ENCODE peak calls at places on chromosomes 7 and 10, in five cellular contexts. Y is psoas muscle, A is kidney, K is ovary, B is heart left ventricle. J is an unnamed sample.

GRCh38 chr10:96082748-96083147 is 39.4 kb downstream of the CCNJ start:
- DNase-seq in Y (no peak), A (no peak), K (no peak), B (no peak), J (no peak)

GRCh38 chr7:1459930-1460756 is 873 bp upstream of the MICALL2 start:
- DNase-seq in Y (no peak), A (no peak), K (no peak), B (no peak), J (peak)

GRCh38 chr10:94992811-94993210 is 54.4 kb downstream of the CYP2C9 start:
- DNase-seq in Y (no peak), A (no peak), K (no peak), B (no peak), J (no peak)

GRCh38 chr7:71633571-71634008 is 501.6 kb downstream of the GALNT17 start:
- DNase-seq in Y (no peak), A (no peak), K (no peak), B (no peak), J (peak)

GRCh38 chr10:62851449-62851848 is 35.3 kb upstream of the EGR2 start:
- DNase-seq in Y (no peak), A (no peak), K (no peak), B (no peak), J (no peak)

GRCh38 chr7:132739271-132739955 is 163.1 kb upstream of the PLXNA4 start:
- DNase-seq in Y (peak), A (no peak), K (no peak), B (no peak), J (peak)

GRCh38 chr10:5943536-5943935 is 33.8 kb downstream of the IL15RA start:
- DNase-seq in Y (peak), A (peak), K (peak), B (peak), J (peak)

GRCh38 chr10:71681977-71682376 is 37.6 kb downstream of the C10orf105 start:
- DNase-seq in Y (no peak), A (no peak), K (no peak), B (no peak), J (no peak)

GRCh38 chr7:89091550-89091949 is 296.0 kb upstream of the TEX47 start:
- DNase-seq in Y (no peak), A (no peak), K (no peak), B (no peak), J (no peak)

GRCh38 chr10:45374451-45375052 is 536 bp downstream of the ALOX5 start:
- DNase-seq in Y (no peak), A (peak), K (no peak), B (no peak), J (no peak)

GRCh38 chr7:115678049-115678982 is 352.2 kb downstream of the TFEC start:
- DNase-seq in Y (no peak), A (no peak), K (peak), B (no peak), J (no peak)

GRCh38 chr7:67452516-67453026 is 455.9 kb downstream of the TYW1 start:
- DNase-seq in Y (no peak), A (no peak), K (no peak), B (no peak), J (no peak)

GRCh38 chr10:28853195-28853594 is 175.9 kb downstream of the BAMBI start:
- DNase-seq in Y (no peak), A (no peak), K (no peak), B (no peak), J (peak)

GRCh38 chr7:26101471-26102151 is 50.4 kb upstream of the NFE2L3 start:
- DNase-seq in Y (peak), A (no peak), K (no peak), B (no peak), J (no peak)

GRCh38 chr10:24718031-24718855 is 5.4 kb downstream of the ARHGAP21 start:
- DNase-seq in Y (no peak), A (no peak), K (no peak), B (no peak), J (peak)

GRCh38 chr10:6061056-6061455 is 1.1 kb downstream of the IL2RA start:
- DNase-seq in Y (no peak), A (no peak), K (peak), B (no peak), J (no peak)

GRCh38 chr7:1059200-1060091 is 15.1 kb downstream of the GPR146 start:
- DNase-seq in Y (no peak), A (peak), K (no peak), B (no peak), J (peak)

GRCh38 chr7:13009517-13009916 is 322.1 kb downstream of the ARL4A start:
- DNase-seq in Y (no peak), A (no peak), K (no peak), B (no peak), J (no peak)

GRCh38 chr7:154505362-154505761 is 453.2 kb downstream of the DPP6 start:
- DNase-seq in Y (no peak), A (no peak), K (no peak), B (no peak), J (no peak)

GRCh38 chr7:27739301-27739913 is 555 bp upstream of the TAX1BP1 start:
- DNase-seq in Y (no peak), A (no peak), K (no peak), B (no peak), J (no peak)

GRCh38 chr10:36488579-36488978 is 636.8 kb upstream of the ANKRD30A start:
- DNase-seq in Y (no peak), A (no peak), K (no peak), B (no peak), J (no peak)

GRCh38 chr10:81662837-81663236 is 212.2 kb upstream of the NRG3 start:
- DNase-seq in Y (no peak), A (no peak), K (no peak), B (no peak), J (no peak)

GRCh38 chr10:110872145-110872983 is 636 bp downstream of the PDCD4 start:
- DNase-seq in Y (peak), A (peak), K (peak), B (peak), J (peak)

GRCh38 chr10:110876000-110876399 is 4.3 kb downstream of the PDCD4 start:
- DNase-seq in Y (no peak), A (no peak), K (no peak), B (no peak), J (no peak)

GRCh38 chr10:110872984-110873569 is 1.3 kb downstream of the PDCD4 start:
- DNase-seq in Y (no peak), A (no peak), K (no peak), B (no peak), J (peak)

GRCh38 chr10:110871236-110872084 is at the start of gene PDCD4:
- DNase-seq in Y (peak), A (peak), K (peak), B (peak), J (peak)

GRCh38 chr10:110873951-110874350 is 2.2 kb downstream of the PDCD4 start:
- DNase-seq in Y (no peak), A (no peak), K (no peak), B (no peak), J (no peak)
- H3K27ac ChIP-seq in Y (no peak), A (no peak), K (no peak), B (no peak), J (peak)

GRCh38 chr7:108132551-108133265 is 2.5 kb upstream of the LAMB4 start:
- DNase-seq in Y (no peak), A (no peak), K (no peak), B (no peak), J (no peak)

GRCh38 chr7:108136191-108136581 is 6.0 kb upstream of the LAMB4 start:
- DNase-seq in Y (no peak), A (no peak), K (no peak), B (no peak), J (no peak)

GRCh38 chr7:108135446-108136190 is 5.5 kb upstream of the LAMB4 start:
- DNase-seq in Y (no peak), A (no peak), K (no peak), B (no peak), J (no peak)

GRCh38 chr7:108137040-108137439 is 6.9 kb upstream of the LAMB4 start:
- DNase-seq in Y (no peak), A (no peak), K (no peak), B (no peak), J (no peak)

DNA sequence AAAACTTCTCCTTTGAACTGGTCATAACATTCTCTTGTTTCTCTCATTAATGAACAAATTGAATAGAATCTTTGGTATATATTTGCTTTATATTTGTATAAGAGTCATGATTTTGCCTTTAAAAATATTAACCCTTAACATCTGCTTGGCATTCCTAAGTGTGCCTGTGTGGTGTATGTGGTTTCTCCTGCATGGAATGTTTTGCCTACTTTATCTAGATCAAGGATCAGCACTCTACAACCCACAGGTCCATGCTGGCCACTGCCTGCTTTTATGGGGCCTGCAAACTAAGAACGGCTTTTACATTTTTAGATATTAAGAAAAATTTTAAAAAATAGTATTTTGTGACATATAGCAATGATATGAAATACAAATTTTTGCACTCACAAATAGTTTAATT is 4.3 kb upstream of the LAMB4 start:
- DNase-seq in Y (no peak), A (no peak), K (no peak), B (no peak), J (no peak)
- H3K27ac ChIP-seq in Y (no peak), A (no peak), K (no peak), B (no peak), J (no peak)

DNA sequence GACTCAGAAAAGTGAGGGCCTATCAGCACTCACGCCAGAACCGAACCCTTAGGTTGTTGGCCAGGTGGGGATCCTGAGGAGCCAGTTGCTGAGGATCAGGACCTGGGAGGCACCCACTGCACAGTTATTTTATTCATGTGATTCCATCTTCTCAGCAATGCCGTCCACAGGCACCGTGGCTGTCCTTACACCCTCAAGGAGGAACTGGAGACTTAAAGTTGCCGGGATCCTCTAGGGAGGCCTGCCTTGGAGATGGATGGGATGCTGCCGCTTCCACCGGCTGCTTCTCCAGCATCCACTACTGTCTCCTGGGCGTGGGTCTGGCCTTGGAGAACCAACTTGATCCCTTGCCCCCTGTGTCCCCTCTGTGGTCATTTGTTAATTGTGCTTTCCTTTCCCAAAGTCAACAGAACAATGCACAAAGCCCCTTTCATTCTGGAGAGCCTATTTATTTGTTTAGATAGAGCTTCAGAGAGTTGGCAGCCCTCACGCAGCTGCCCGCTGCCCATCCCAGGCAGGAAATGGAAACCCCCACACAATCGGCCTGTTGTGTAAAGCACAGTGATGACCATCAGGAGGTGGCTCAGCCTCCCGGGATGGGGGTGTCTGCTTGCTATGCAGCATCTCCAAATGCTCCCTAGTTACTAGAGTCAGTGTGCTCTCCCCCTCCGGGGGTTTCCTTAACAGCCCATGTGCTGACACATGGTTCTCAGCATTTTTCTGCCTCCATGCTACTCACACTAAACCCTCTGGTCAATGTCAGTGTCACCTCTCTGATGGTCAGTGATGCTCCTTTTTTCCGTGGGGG is 52.9 kb upstream of the IGFBP3 start:
- DNase-seq in Y (no peak), A (no peak), K (no peak), B (no peak), J (peak)
- H3K27ac ChIP-seq in Y (no peak), A (no peak), K (no peak), B (no peak), J (no peak)

GRCh38 chr10:69352569-69353264 is 64.0 kb downstream of the TACR2 start:
- DNase-seq in Y (no peak), A (no peak), K (no peak), B (peak), J (no peak)
- H3K27ac ChIP-seq in Y (peak), A (no peak), K (no peak), B (no peak), J (no peak)

GRCh38 chr7:22578048-22578770 is 78.2 kb upstream of the STEAP1B start:
- DNase-seq in Y (no peak), A (no peak), K (no peak), B (no peak), J (peak)
- H3K27ac ChIP-seq in Y (peak), A (peak), K (no peak), B (peak), J (no peak)

DNA sequence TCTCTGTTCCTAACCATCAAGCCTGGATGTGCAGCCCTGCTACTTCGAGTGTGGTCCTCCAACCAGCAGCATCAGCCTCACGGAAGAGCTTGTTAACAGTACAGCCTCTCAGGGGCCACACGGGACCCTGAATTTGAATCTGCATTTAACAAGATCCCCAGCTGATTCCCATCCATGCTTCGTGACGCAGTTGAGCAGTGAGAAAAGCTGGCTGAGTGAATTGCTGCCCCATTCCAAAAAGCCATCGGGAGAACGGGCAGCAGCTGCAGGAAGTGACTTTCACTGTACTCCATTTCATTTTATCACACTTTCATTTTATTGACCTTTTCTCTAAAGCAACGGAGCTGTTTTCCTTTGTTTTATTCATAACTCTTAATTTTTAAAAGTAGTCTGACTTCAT is 22.5 kb downstream of the FAM171A1 start:
- DNase-seq in Y (no peak), A (no peak), K (peak), B (no peak), J (no peak)
- H3K27ac ChIP-seq in Y (no peak), A (no peak), K (no peak), B (peak), J (no peak)

GRCh38 chr7:74049997-74050798 is 22.2 kb downstream of the ELN start:
- DNase-seq in Y (no peak), A (no peak), K (no peak), B (no peak), J (no peak)
- H3K27ac ChIP-seq in Y (no peak), A (no peak), K (no peak), B (no peak), J (no peak)

GRCh38 chr7:128166603-128167315 is 74.3 kb upstream of the LEP start:
- DNase-seq in Y (no peak), A (peak), K (no peak), B (no peak), J (peak)

GRCh38 chr7:128168667-128169210 is 72.3 kb upstream of the LEP start:
- DNase-seq in Y (peak), A (peak), K (no peak), B (no peak), J (peak)

GRCh38 chr7:128167791-128168666 is 73.0 kb upstream of the LEP start:
- DNase-seq in Y (no peak), A (peak), K (no peak), B (no peak), J (no peak)

GRCh38 chr7:128165927-128166420 is 75.1 kb upstream of the LEP start:
- DNase-seq in Y (no peak), A (no peak), K (no peak), B (no peak), J (no peak)

DNA sequence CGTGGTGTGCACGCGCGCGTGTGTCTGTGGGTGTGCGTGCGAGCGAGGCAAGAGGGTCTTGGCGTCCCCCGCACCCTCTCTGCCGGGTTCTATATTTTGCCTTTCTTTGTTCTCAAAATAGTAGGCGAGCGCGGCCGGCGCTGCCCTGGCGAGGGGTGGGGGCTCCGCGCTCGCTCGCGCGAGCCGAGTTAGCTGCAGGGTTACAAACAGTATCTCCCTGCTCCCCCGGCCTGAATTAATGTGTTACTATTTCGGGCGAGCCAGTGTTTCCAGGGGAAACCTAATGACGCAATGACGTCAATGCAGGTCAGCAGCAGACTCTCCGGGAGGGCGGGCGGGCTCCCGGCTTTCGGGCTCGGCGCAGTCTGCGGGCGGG is 73.8 kb upstream of the LEP start:
- DNase-seq in Y (no peak), A (peak), K (peak), B (no peak), J (peak)
- H3K27ac ChIP-seq in Y (no peak), A (peak), K (no peak), B (no peak), J (no peak)

GRCh38 chr7:108251700-108252099 is 121.5 kb upstream of the LAMB4 start:
- DNase-seq in Y (no peak), A (no peak), K (no peak), B (no peak), J (no peak)
- H3K27ac ChIP-seq in Y (no peak), A (no peak), K (no peak), B (no peak), J (no peak)

DNA sequence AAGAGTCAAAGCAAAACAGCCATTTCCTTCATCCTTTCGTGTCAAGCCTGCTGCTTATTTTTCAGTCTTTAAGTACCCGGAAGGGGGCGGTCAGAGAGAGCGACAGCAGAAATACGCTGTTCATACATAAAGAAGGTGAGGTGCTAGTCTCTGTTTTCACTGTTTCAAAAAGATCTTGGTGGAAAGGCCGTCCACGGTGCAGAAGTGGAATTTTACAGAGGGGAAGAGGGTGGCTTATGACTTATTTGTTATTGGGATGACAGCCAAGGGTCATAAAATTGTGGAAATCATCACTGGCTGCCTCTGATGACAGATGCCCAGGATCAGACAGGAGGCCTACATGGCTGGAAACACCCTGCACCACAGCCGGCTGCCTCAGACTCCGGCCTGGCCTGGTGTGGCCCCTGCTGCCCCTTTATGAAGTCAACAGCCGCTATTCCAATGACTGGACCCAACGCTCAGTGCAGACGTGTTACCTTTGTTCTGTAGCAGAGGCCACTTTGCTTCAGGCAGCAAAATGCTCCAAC is 57.0 kb downstream of the HIPK2 start:
- DNase-seq in Y (no peak), A (no peak), K (no peak), B (no peak), J (no peak)
- H3K27ac ChIP-seq in Y (peak), A (peak), K (no peak), B (peak), J (no peak)

J was measured in cardiac muscle cell.